ENCODE peak calls at places on chromosome 9, in eight cellular contexts. Z is heart left ventricle, Y is A549, U is body of pancreas, Q is HepG2, V is GM12892, P is H1, H is ovary. D is an unnamed sample.

GRCh38 chr9:91847576-91847975 is 102.5 kb downstream of the ROR2 start:
- DNase-seq in Z (no peak), Y (no peak), U (no peak), Q (no peak), V (no peak), P (no peak), H (peak), D (no peak)

GRCh38 chr9:8278048-8278447 is 478.5 kb upstream of the DMAC1 start:
- DNase-seq in Z (no peak), Y (no peak), U (no peak), Q (no peak), V (no peak), P (no peak), H (no peak), D (no peak)

GRCh38 chr9:89797255-89797654 is 192.4 kb downstream of the GADD45G start:
- DNase-seq in Z (no peak), Y (no peak), U (no peak), Q (no peak), V (no peak), P (no peak), H (no peak), D (no peak)

GRCh38 chr9:70136632-70137031 is 93.0 kb downstream of the MAMDC2 start:
- DNase-seq in Z (no peak), Y (no peak), U (no peak), Q (no peak), V (no peak), P (no peak), H (no peak), D (peak)

GRCh38 chr9:133506653-133507038 is 18.1 kb downstream of the MYMK start:
- DNase-seq in Z (peak), Y (no peak), U (peak), Q (peak), V (no peak), P (no peak), H (peak), D (peak)

GRCh38 chr9:72753261-72753893 is 199.5 kb downstream of the ALDH1A1 start:
- DNase-seq in Z (no peak), Y (peak), U (no peak), Q (no peak), V (no peak), P (no peak), H (no peak), D (no peak)

GRCh38 chr9:19371942-19372341 is 8.1 kb downstream of the RPS6 start:
- DNase-seq in Z (no peak), Y (no peak), U (no peak), Q (no peak), V (no peak), P (no peak), H (no peak), D (no peak)

GRCh38 chr9:21070887-21071286 is 6.9 kb downstream of the IFNB1 start:
- DNase-seq in Z (no peak), Y (no peak), U (no peak), Q (no peak), V (no peak), P (no peak), H (no peak), D (no peak)

GRCh38 chr9:137176302-137177182 is 4.7 kb upstream of the TMEM210 start:
- DNase-seq in Z (no peak), Y (peak), U (no peak), Q (peak), V (no peak), P (no peak), H (no peak), D (no peak)

GRCh38 chr9:20188616-20189212 is 399.9 kb upstream of the SLC24A2 start:
- DNase-seq in Z (no peak), Y (no peak), U (no peak), Q (no peak), V (no peak), P (no peak), H (no peak), D (no peak)

GRCh38 chr9:27564685-27565084 is 8.6 kb downstream of the C9orf72 start:
- DNase-seq in Z (no peak), Y (no peak), U (no peak), Q (no peak), V (no peak), P (no peak), H (no peak), D (no peak)

GRCh38 chr9:134660407-134660806 is 18.8 kb downstream of the COL5A1 start:
- DNase-seq in Z (no peak), Y (no peak), U (no peak), Q (no peak), V (no peak), P (peak), H (no peak), D (no peak)

GRCh38 chr9:124017929-124018730 is 6.6 kb downstream of the LHX2 start:
- DNase-seq in Z (no peak), Y (no peak), U (no peak), Q (no peak), V (no peak), P (peak), H (no peak), D (no peak)

GRCh38 chr9:71897573-71897972 is 13.4 kb downstream of the ABHD17B start:
- DNase-seq in Z (no peak), Y (no peak), U (no peak), Q (no peak), V (no peak), P (no peak), H (no peak), D (no peak)

GRCh38 chr9:33740075-33740474 is 55.3 kb upstream of the PRSS3 start:
- DNase-seq in Z (no peak), Y (no peak), U (no peak), Q (no peak), V (no peak), P (no peak), H (no peak), D (no peak)

GRCh38 chr9:36400332-36401178 is 486 bp upstream of the RNF38 start:
- DNase-seq in Z (peak), Y (peak), U (peak), Q (peak), V (peak), P (peak), H (peak), D (peak)
- TF ChIP-seq POLR2A in Z (no peak), Y (peak), U (peak), Q (peak), V (peak), P (peak), H (no peak), D (peak)

GRCh38 chr9:107491081-107492053 is 1.8 kb upstream of the KLF4 start:
- DNase-seq in Z (peak), Y (no peak), U (peak), Q (no peak), V (no peak), P (peak), H (peak), D (no peak)
- TF ChIP-seq POLR2A in Z (no peak), Y (no peak), U (no peak), Q (no peak), V (no peak), P (no peak), H (no peak), D (no peak)

DNA sequence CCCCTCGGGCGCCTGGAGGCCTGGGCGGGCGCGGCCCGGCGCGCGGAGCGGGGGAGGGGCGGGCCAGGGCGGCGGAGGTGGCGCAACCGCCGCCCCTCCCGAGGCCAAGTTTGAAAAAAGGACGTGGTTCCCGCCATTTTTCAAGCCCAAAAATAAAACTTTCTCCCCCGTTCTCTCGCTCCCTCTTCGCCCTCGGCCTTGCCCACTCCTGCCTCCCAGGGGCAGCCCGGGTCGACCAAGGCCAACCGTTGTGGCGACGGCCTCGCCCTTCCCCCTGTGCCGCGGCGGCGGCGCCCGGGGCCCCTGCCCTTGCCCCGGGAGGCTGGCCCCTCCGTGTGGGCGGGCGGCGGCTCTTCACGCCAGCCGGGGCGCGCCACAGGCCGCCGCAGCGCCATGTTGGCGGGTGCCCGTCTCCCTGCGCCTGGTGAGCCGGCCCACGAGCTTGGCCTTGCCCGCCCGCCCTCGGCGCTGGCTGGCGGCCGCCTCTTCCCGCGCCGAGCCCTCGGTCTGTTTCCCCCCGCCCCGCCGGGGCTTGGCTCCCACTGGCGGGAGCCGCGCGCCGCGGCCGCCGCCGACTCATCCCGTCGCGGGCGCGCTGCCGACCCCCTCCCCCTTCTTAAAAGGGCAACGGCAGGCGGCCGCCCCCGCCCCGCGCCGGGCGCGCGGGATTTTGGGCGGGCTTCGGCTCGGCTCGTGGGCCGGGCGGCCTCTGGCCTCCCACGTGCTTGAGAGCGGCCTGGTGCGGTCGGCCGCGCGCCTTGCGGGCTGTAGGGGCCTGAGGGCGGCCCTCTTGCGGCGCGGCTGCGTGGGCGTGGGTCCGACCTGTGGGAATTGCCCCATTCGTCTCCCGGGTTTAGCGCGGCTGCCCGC is 1.3 kb downstream of the ANP32B start:
- DNase-seq in Z (peak), Y (peak), U (peak), Q (peak), V (peak), P (peak), H (peak), D (peak)
- TF ChIP-seq POLR2A in Z (peak), Y (peak), U (peak), Q (peak), V (peak), P (peak), H (peak), D (peak)

GRCh38 chr9:5499157-5499556 is 11.2 kb upstream of the PDCD1LG2 start:
- DNase-seq in Z (no peak), Y (no peak), U (no peak), Q (no peak), V (no peak), P (no peak), H (no peak), D (no peak)

GRCh38 chr9:5502553-5502952 is 7.8 kb upstream of the PDCD1LG2 start:
- DNase-seq in Z (peak), Y (no peak), U (no peak), Q (no peak), V (no peak), P (no peak), H (no peak), D (no peak)

GRCh38 chr9:5500441-5501235 is 9.7 kb upstream of the PDCD1LG2 start:
- DNase-seq in Z (peak), Y (no peak), U (no peak), Q (no peak), V (no peak), P (no peak), H (no peak), D (no peak)

DNA sequence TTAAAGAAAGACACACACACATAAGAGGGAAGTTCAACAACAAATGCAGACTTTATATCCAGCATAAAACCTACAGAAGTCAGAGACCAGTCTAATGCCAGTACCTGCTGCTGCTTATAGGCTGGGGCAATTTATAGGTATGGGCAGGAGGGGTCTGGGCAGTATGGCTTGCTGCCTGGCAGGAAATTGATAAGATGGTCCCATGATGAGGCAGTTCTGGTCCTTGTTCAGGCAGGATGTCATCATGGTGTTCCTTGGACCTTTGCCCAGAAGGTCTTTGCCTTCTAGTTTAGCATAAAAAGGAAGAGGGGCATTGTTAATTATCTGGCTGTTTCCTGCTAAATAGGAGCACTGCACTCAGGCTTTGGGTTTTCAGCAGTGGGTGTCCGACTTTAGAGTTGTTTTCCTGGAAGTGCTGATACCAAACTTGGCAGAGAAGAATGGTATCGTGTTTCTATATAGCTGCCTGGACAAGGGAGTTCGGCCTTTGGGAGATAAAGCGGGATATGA is 10.4 kb upstream of the PDCD1LG2 start:
- DNase-seq in Z (peak), Y (no peak), U (no peak), Q (no peak), V (no peak), P (no peak), H (no peak), D (no peak)
- TF ChIP-seq POLR2A in Z (no peak), Y (no peak), U (no peak), Q (no peak), V (no peak), P (no peak), H (no peak), D (no peak)

GRCh38 chr9:114387678-114388431 is at the start of gene AKNA:
- DNase-seq in Z (peak), Y (no peak), U (peak), Q (no peak), V (no peak), P (peak), H (peak), D (no peak)
- TF ChIP-seq POLR2A in Z (peak), Y (no peak), U (peak), Q (no peak), V (peak), P (no peak), H (peak), D (no peak)

GRCh38 chr9:95003694-95004451 is 277.4 kb downstream of the AOPEP start:
- DNase-seq in Z (peak), Y (no peak), U (peak), Q (peak), V (peak), P (no peak), H (peak), D (peak)
- TF ChIP-seq POLR2A in Z (no peak), Y (peak), U (no peak), Q (no peak), V (no peak), P (no peak), H (peak), D (no peak)

GRCh38 chr9:11874414-11874813 is 818.8 kb upstream of the TYRP1 start:
- DNase-seq in Z (no peak), Y (no peak), U (no peak), Q (no peak), V (no peak), P (no peak), H (no peak), D (no peak)
- TF ChIP-seq POLR2A in Z (no peak), Y (no peak), U (no peak), Q (no peak), V (no peak), P (no peak), H (no peak), D (no peak)

GRCh38 chr9:86809968-86810367 is 137.3 kb downstream of the GAS1 start:
- DNase-seq in Z (no peak), Y (no peak), U (no peak), Q (no peak), V (no peak), P (no peak), H (no peak), D (no peak)
- TF ChIP-seq POLR2A in Z (no peak), Y (no peak), U (no peak), Q (no peak), V (no peak), P (no peak), H (no peak), D (no peak)

GRCh38 chr9:5510360-5510931 is at the start of gene PDCD1LG2:
- DNase-seq in Z (no peak), Y (no peak), U (no peak), Q (no peak), V (no peak), P (no peak), H (no peak), D (no peak)

GRCh38 chr9:5511476-5511875 is 1.1 kb downstream of the PDCD1LG2 start:
- DNase-seq in Z (no peak), Y (no peak), U (no peak), Q (no peak), V (no peak), P (no peak), H (no peak), D (no peak)

GRCh38 chr9:5511935-5512580 is 1.7 kb downstream of the PDCD1LG2 start:
- DNase-seq in Z (no peak), Y (no peak), U (no peak), Q (no peak), V (no peak), P (no peak), H (no peak), D (no peak)

GRCh38 chr9:5510991-5511390 is 660 bp downstream of the PDCD1LG2 start:
- DNase-seq in Z (no peak), Y (no peak), U (no peak), Q (no peak), V (no peak), P (no peak), H (no peak), D (no peak)

DNA sequence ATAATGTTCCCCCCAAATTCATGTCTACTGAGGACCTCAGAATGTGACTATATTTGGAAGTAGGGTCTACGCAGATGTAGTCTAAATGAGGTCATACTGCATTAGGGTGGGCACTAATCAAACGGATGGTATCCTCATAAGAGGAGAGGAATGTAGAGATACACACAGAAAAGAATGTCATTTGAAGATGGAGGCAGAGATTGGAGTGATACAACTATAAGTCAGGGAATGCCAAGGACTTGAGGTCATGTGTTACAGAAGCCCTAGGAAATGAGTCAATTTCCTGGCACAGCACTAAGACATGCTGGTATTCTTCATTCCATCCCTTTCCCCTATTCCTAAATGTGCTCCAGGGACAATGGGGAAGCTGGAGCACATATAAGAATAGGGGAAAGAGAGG is 758 bp upstream of the PDCD1LG2 start:
- DNase-seq in Z (no peak), Y (peak), U (no peak), Q (no peak), V (no peak), P (no peak), H (no peak), D (no peak)
- TF ChIP-seq POLR2A in Z (no peak), Y (no peak), U (no peak), Q (no peak), V (no peak), P (no peak), H (no peak), D (no peak)

GRCh38 chr9:16726718-16727451 is 143.6 kb downstream of the BNC2 start:
- DNase-seq in Z (peak), Y (peak), U (peak), Q (no peak), V (no peak), P (peak), H (peak), D (peak)
- TF ChIP-seq POLR2A in Z (no peak), Y (peak), U (peak), Q (no peak), V (no peak), P (peak), H (peak), D (no peak)

D was measured in H54.